ENCODE peak calls at places on chromosomes 6 and 20, in nine cellular contexts. B, C, V, S, P, G, R, M and H are unnamed samples.

GRCh38 chr20:35710039-35710438 is 10.8 kb downstream of the ROMO1 start:
- DNase-seq in R (no peak), S (no peak), C (no peak), B (no peak), V (no peak), P (no peak), G (no peak), M (no peak), H (no peak)

GRCh38 chr20:47232518-47232917 is 124.0 kb downstream of the ZMYND8 start:
- DNase-seq in G (no peak), C (no peak), M (no peak), B (no peak), S (no peak), R (no peak), V (no peak), P (no peak), H (no peak)

GRCh38 chr6:24126586-24127192 is 674 bp downstream of the NRSN1 start:
- DNase-seq in P (no peak), M (peak), R (peak), G (no peak), B (peak), V (peak), S (no peak), C (peak), H (peak)

GRCh38 chr6:90222724-90223198 is 73.9 kb downstream of the BACH2 start:
- DNase-seq in V (no peak), B (peak), G (no peak), S (no peak), R (no peak), M (no peak), C (no peak), P (no peak), H (peak)

GRCh38 chr6:134884752-134885151 is 65.1 kb downstream of the ALDH8A1 start:
- DNase-seq in R (no peak), B (no peak), V (no peak), G (no peak), M (no peak), S (no peak), C (no peak), P (no peak), H (no peak)

GRCh38 chr6:24971067-24971466 is 35.3 kb upstream of the RIPOR2 start:
- DNase-seq in B (no peak), G (no peak), C (no peak), P (no peak), V (no peak), S (no peak), R (no peak), M (no peak), H (no peak)

GRCh38 chr6:161143663-161144430 is 130.0 kb downstream of the AGPAT4 start:
- DNase-seq in B (no peak), C (no peak), R (no peak), V (no peak), P (no peak), G (no peak), S (no peak), M (no peak), H (no peak)

GRCh38 chr6:139150915-139151314 is 16.0 kb downstream of the HECA start:
- DNase-seq in R (no peak), P (no peak), V (no peak), B (no peak), C (no peak), G (no peak), S (no peak), M (no peak), H (no peak)

GRCh38 chr6:162313922-162314660 is 413.5 kb downstream of the PRKN start:
- DNase-seq in R (no peak), P (no peak), C (no peak), G (no peak), V (no peak), B (peak), S (no peak), M (no peak), H (peak)

GRCh38 chr20:62117658-62118057 is 4.6 kb upstream of the LSM14B start:
- DNase-seq in M (no peak), C (no peak), P (peak), B (no peak), S (peak), R (no peak), V (no peak), G (peak), H (no peak)

GRCh38 chr6:52540286-52540902 is 36.5 kb downstream of the TRAM2 start:
- DNase-seq in B (no peak), G (no peak), P (no peak), V (no peak), R (no peak), M (no peak), C (no peak), S (no peak), H (no peak)

GRCh38 chr6:57027301-57027700 is 19.2 kb upstream of the KIAA1586 start:
- DNase-seq in C (no peak), G (no peak), P (no peak), S (no peak), R (no peak), V (no peak), M (no peak), B (no peak), H (no peak)